ENCODE peak calls at places on chromosome 20, in eight cellular contexts. Z is fibroblast of lung; L is stomach; M is GM23338; P is aorta; C is IMR-90; S is Jurkat, Clone E6-1; J is tibial nerve. U is an unnamed sample.

GRCh38 chr20:33732166-33732970 is 572 bp downstream of the ZNF341 start:
- DNase-seq in Z (peak; percentile 82), L (peak; percentile 90), M (peak; percentile 87), P (peak; percentile 94), C (no peak), S (peak; percentile 59), J (peak; percentile 67), U (no peak)

GRCh38 chr20:6277661-6278060 is 154.8 kb upstream of the FERMT1 start:
- DNase-seq in Z (peak; percentile 6), L (no peak), M (no peak), P (no peak), C (no peak), S (no peak), J (no peak), U (no peak)

GRCh38 chr20:50565874-50566273 is 55.7 kb downstream of the PTPN1 start:
- DNase-seq in Z (no peak), L (no peak), M (no peak), P (no peak), C (no peak), S (no peak), J (no peak), U (no peak)

GRCh38 chr20:38514185-38514584 is 41.5 kb downstream of the RALGAPB start:
- DNase-seq in Z (no peak), L (no peak), M (no peak), P (no peak), C (no peak), S (no peak), J (no peak), U (no peak)

GRCh38 chr20:32316667-32317066 is 39.2 kb downstream of the KIF3B start:
- DNase-seq in Z (no peak), L (no peak), M (no peak), P (no peak), C (peak; percentile 44), S (no peak), J (no peak), U (no peak)

GRCh38 chr20:43691928-43692524 is 25.1 kb downstream of the MYBL2 start:
- DNase-seq in Z (peak; percentile 44), L (peak; percentile 58), M (peak; percentile 74), P (no peak), C (peak; percentile 18), S (peak; percentile 29), J (peak; percentile 37), U (peak; percentile 14)

GRCh38 chr20:64049060-64049886 is at the start of gene SOX18:
- DNase-seq in Z (peak; percentile 26), L (no peak), M (peak; percentile 76), P (no peak), C (peak; percentile 21), S (no peak), J (no peak), U (no peak)

GRCh38 chr20:37145014-37145413 is 34.1 kb upstream of the RPN2 start:
- DNase-seq in Z (no peak), L (no peak), M (no peak), P (no peak), C (peak; percentile 4), S (no peak), J (no peak), U (no peak)

GRCh38 chr20:53631909-53632662 is 38.4 kb upstream of the ZNF217 start:
- DNase-seq in Z (no peak), L (no peak), M (no peak), P (no peak), C (no peak), S (no peak), J (no peak), U (no peak)

GRCh38 chr20:38590682-38591483 is 9.9 kb downstream of the ADIG start:
- DNase-seq in Z (no peak), L (no peak), M (peak; percentile 48), P (no peak), C (no peak), S (no peak), J (no peak), U (no peak)

GRCh38 chr20:43721429-43722152 is 5.2 kb downstream of the GTSF1L start:
- DNase-seq in Z (no peak), L (no peak), M (peak; percentile 34), P (peak; percentile 61), C (no peak), S (no peak), J (no peak), U (no peak)

GRCh38 chr20:50689864-50690263 is 1.5 kb downstream of the RIPOR3 start:
- DNase-seq in Z (peak; percentile 36), L (peak; percentile 87), M (no peak), P (no peak), C (no peak), S (no peak), J (peak; percentile 34), U (no peak)

GRCh38 chr20:32807706-32808105 is 12.0 kb upstream of the MAPRE1 start:
- DNase-seq in Z (no peak), L (no peak), M (peak; percentile 91), P (no peak), C (no peak), S (no peak), J (no peak), U (no peak)

GRCh38 chr20:33630507-33630906 is 31.6 kb upstream of the C20orf144 start:
- DNase-seq in Z (no peak), L (no peak), M (no peak), P (no peak), C (no peak), S (no peak), J (no peak), U (no peak)

GRCh38 chr20:34538671-34539123 is 19.8 kb upstream of the MAP1LC3A start:
- DNase-seq in Z (peak; percentile 73), L (peak; percentile 60), M (peak; percentile 78), P (peak; percentile 79), C (peak; percentile 57), S (no peak), J (peak; percentile 47), U (peak; percentile 23)

GRCh38 chr20:38180781-38181180 is 15.7 kb upstream of the TGM2 start:
- DNase-seq in Z (no peak), L (no peak), M (no peak), P (peak; percentile 44), C (peak; percentile 42), S (no peak), J (no peak), U (no peak)

GRCh38 chr20:62551408-62552323 is 75.9 kb upstream of the GATA5 start:
- DNase-seq in Z (no peak), L (no peak), M (peak; percentile 47), P (no peak), C (no peak), S (no peak), J (no peak), U (peak; percentile 7)
- H3K4me3 ChIP-seq in Z (no peak overlapping the region), L (peak overlapping the region; percentile 55), M (peak overlapping the region; percentile 66), P (peak overlapping the region; percentile 60), C (no peak overlapping the region), S (no peak overlapping the region), J (peak overlapping the region; percentile 16), U (no peak overlapping the region)

GRCh38 chr20:47982574-47983360 is 197.5 kb upstream of the SULF2 start:
- DNase-seq in Z (no peak), L (no peak), M (no peak), P (peak; percentile 62), C (no peak), S (no peak), J (no peak), U (no peak)
- H3K4me3 ChIP-seq in Z (no peak overlapping the region), L (no peak overlapping the region), M (no peak overlapping the region), P (no peak overlapping the region), C (no peak overlapping the region), S (no peak overlapping the region), J (no peak overlapping the region), U (no peak overlapping the region)

GRCh38 chr20:59005523-59006166 is 1.4 kb downstream of the CTSZ start:
- DNase-seq in Z (no peak), L (no peak), M (no peak), P (peak; percentile 64), C (no peak), S (no peak), J (no peak), U (no peak)

GRCh38 chr20:59008715-59009336 is 1.8 kb upstream of the CTSZ start:
- DNase-seq in Z (no peak), L (peak; percentile 16), M (no peak), P (no peak), C (no peak), S (no peak), J (no peak), U (no peak)

GRCh38 chr20:59006167-59006863 is 739 bp downstream of the CTSZ start:
- DNase-seq in Z (no peak), L (no peak), M (peak; percentile 33), P (peak; percentile 80), C (no peak), S (no peak), J (no peak), U (no peak)

GRCh38 chr20:59006864-59007757 is at the start of gene CTSZ:
- DNase-seq in Z (peak; percentile 25), L (peak; percentile 67), M (peak; percentile 85), P (peak; percentile 91), C (no peak), S (no peak), J (no peak), U (peak; percentile 26)

DNA sequence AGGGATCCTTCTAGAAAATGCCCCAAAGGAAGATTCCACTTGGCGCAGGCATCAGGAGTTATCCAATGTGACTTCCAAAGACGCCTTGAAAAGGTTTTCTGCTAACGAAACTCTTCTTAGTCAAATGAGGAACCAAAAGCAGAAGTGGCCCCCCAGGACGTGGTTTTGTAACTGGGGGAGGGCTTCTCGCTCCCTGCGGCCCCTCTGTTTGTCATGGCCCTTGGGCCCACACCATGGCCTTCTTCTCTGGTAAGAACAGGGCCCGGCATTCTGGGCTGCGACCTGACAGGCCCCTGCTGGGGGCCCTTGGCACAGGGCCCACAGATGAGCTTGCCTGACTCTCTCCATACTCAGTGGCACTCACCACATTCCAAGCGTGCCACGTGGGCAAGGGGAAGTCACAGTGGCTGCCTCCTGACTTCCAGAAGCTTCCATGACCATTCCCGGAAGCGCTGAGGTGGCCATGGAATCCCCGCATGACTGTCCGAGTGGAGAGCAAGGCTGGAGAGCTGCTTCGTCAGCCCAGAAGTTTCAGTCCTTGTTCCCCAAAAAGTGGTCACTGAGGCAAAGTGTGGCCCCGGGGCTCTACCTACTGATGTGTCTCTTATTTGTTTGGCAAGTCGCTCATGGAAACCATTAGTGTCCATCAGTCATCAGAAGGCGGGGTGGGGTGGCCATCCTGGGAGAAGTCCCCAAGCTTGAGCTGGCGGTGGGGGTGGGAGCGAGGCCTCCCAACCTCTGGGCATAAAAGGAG is 881 bp upstream of the CTSZ start:
- DNase-seq in Z (no peak), L (peak; percentile 36), M (peak; percentile 24), P (peak; percentile 75), C (no peak), S (no peak), J (peak; percentile 44), U (no peak)
- H3K4me3 ChIP-seq in Z (no peak overlapping the region), L (peak overlapping the region; percentile 67), M (peak overlapping the region; percentile 65), P (no peak overlapping the region), C (no peak overlapping the region), S (no peak overlapping the region), J (peak overlapping the region; percentile 65), U (no peak overlapping the region)

GRCh38 chr20:10540636-10541493 is 105.8 kb downstream of the SLX4IP start:
- DNase-seq in Z (peak; percentile 92), L (no peak), M (no peak), P (no peak), C (peak; percentile 94), S (no peak), J (no peak), U (no peak)
- H3K4me3 ChIP-seq in Z (no peak overlapping the region), L (no peak overlapping the region), M (no peak overlapping the region), P (no peak overlapping the region), C (no peak overlapping the region), S (no peak overlapping the region), J (no peak overlapping the region), U (no peak overlapping the region)

U was measured in naive thymus-derived CD4-positive, alpha-beta T cell.